ENCODE peak calls at places on chromosome 2, in seven cellular contexts. One of them, this sample, is unnamed.

GRCh38 chr2:5373200-5373599 is 319.0 kb upstream of the SOX11 start:
- DNase-seq in H7: peak
- DNase-seq in transverse colon: no peak
- DNase-seq in adipocyte: no peak
- DNase-seq in fibroblast of villous mesenchyme: no peak
- DNase-seq in tibial artery: no peak
- DNase-seq in heart left ventricle: no peak
- DNase-seq in this sample: no peak

GRCh38 chr2:96946625-96947024 is 39.8 kb downstream of the FAM178B start:
- DNase-seq in heart left ventricle: peak
- DNase-seq in transverse colon: no peak
- DNase-seq in tibial artery: no peak
- DNase-seq in adipocyte: no peak
- DNase-seq in H7: no peak
- DNase-seq in fibroblast of villous mesenchyme: no peak
- DNase-seq in this sample: no peak

GRCh38 chr2:24304098-24304497 is 56.2 kb downstream of the ITSN2 start:
- DNase-seq in fibroblast of villous mesenchyme: peak
- DNase-seq in adipocyte: peak
- DNase-seq in transverse colon: peak
- DNase-seq in heart left ventricle: peak
- DNase-seq in tibial artery: peak
- DNase-seq in H7: peak
- DNase-seq in this sample: peak

GRCh38 chr2:11456251-11456650 is 9.7 kb downstream of the E2F6 start:
- DNase-seq in H7: no peak
- DNase-seq in adipocyte: no peak
- DNase-seq in transverse colon: no peak
- DNase-seq in fibroblast of villous mesenchyme: no peak
- DNase-seq in heart left ventricle: no peak
- DNase-seq in tibial artery: no peak
- DNase-seq in this sample: no peak

GRCh38 chr2:105584437-105585010 is 160.2 kb upstream of the NCK2 start:
- DNase-seq in transverse colon: no peak
- DNase-seq in adipocyte: no peak
- DNase-seq in fibroblast of villous mesenchyme: no peak
- DNase-seq in tibial artery: no peak
- DNase-seq in H7: no peak
- DNase-seq in heart left ventricle: no peak
- DNase-seq in this sample: no peak

GRCh38 chr2:130824492-130825061 is 12.1 kb upstream of the ARHGEF4 start:
- DNase-seq in adipocyte: peak
- DNase-seq in tibial artery: no peak
- DNase-seq in heart left ventricle: no peak
- DNase-seq in H7: peak
- DNase-seq in transverse colon: no peak
- DNase-seq in fibroblast of villous mesenchyme: peak
- DNase-seq in this sample: peak

GRCh38 chr2:119545754-119546445 is 1.7 kb downstream of the CFAP221 start:
- DNase-seq in heart left ventricle: no peak
- DNase-seq in H7: no peak
- DNase-seq in tibial artery: no peak
- DNase-seq in adipocyte: no peak
- DNase-seq in fibroblast of villous mesenchyme: no peak
- DNase-seq in transverse colon: no peak
- DNase-seq in this sample: no peak

GRCh38 chr2:884027-884748 is 66.5 kb upstream of the SNTG2 start:
- DNase-seq in tibial artery: no peak
- DNase-seq in heart left ventricle: no peak
- DNase-seq in H7: peak
- DNase-seq in adipocyte: no peak
- DNase-seq in fibroblast of villous mesenchyme: no peak
- DNase-seq in transverse colon: no peak
- DNase-seq in this sample: no peak

GRCh38 chr2:105518897-105519296 is 120.0 kb upstream of the FHL2 start:
- DNase-seq in tibial artery: no peak
- DNase-seq in adipocyte: no peak
- DNase-seq in heart left ventricle: no peak
- DNase-seq in fibroblast of villous mesenchyme: peak
- DNase-seq in transverse colon: peak
- DNase-seq in H7: peak
- DNase-seq in this sample: no peak

GRCh38 chr2:128421861-128422311 is 103.2 kb upstream of the HS6ST1 start:
- DNase-seq in fibroblast of villous mesenchyme: no peak
- DNase-seq in adipocyte: no peak
- DNase-seq in H7: no peak
- DNase-seq in transverse colon: no peak
- DNase-seq in tibial artery: no peak
- DNase-seq in heart left ventricle: peak
- DNase-seq in this sample: no peak
- H3K4me3 ChIP-seq in fibroblast of villous mesenchyme: no peak
- H3K4me3 ChIP-seq in adipocyte: peak
- H3K4me3 ChIP-seq in H7: no peak
- H3K4me3 ChIP-seq in transverse colon: no peak
- H3K4me3 ChIP-seq in tibial artery: no peak
- H3K4me3 ChIP-seq in heart left ventricle: no peak
- H3K4me3 ChIP-seq in this sample: no peak

DNA sequence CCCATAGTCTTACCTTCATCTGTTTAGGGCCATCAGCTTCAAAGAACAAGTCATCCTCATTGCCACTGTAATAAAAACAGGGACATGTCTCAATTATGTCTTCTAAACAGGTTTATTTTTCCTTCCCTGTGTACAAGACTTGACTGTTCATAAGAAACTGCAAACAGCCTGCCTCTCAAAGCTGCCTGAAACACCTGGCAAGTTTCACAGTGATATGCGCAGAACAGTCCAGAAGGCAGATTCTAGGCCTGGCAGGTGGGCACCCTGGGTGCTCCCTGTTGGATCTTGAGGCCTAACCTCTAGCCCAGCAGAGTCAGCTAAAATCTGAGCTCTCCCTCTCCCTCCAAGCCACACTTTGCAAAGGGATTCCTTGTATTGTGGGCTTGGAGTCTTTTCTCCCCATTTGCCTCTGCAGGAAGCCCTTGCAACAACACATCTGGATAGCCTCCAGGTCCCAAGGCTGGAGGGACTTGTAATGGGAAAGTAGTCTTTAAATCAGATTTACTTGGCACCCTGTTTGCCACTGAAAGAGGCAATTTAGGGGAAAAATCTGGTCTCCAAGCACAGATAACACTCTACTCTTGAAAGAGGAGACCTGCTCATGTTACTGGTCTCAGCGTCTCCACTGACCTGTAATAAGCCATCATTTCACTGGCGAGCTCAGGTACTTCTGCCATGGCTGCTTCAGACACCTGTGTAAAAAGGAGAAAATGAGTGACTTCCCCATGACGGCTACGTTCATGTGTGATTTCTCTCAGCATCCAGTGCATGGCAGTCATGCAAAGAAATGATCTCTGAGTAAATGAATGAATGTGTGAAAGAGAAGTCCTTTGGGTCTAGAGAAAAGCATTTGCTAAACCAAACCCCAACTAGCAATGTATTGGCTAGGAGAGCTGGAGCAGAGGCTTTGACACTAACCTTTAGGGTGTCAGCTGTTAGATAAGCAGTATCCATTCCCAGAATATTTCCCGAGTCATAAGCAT is 735 bp downstream of the IL1B start:
- DNase-seq in H7: no peak
- DNase-seq in adipocyte: no peak
- DNase-seq in transverse colon: no peak
- DNase-seq in heart left ventricle: no peak
- DNase-seq in tibial artery: no peak
- DNase-seq in fibroblast of villous mesenchyme: peak
- DNase-seq in this sample: no peak
- H3K4me3 ChIP-seq in H7: no peak
- H3K4me3 ChIP-seq in adipocyte: peak
- H3K4me3 ChIP-seq in transverse colon: no peak
- H3K4me3 ChIP-seq in heart left ventricle: no peak
- H3K4me3 ChIP-seq in tibial artery: no peak
- H3K4me3 ChIP-seq in fibroblast of villous mesenchyme: peak
- H3K4me3 ChIP-seq in this sample: no peak

GRCh38 chr2:41992700-41993070 is 55.1 kb upstream of the PKDCC start:
- DNase-seq in H7: no peak
- DNase-seq in tibial artery: no peak
- DNase-seq in adipocyte: no peak
- DNase-seq in fibroblast of villous mesenchyme: no peak
- DNase-seq in transverse colon: no peak
- DNase-seq in heart left ventricle: no peak
- DNase-seq in this sample: no peak

GRCh38 chr2:41992056-41992699 is 55.6 kb upstream of the PKDCC start:
- DNase-seq in adipocyte: no peak
- DNase-seq in transverse colon: no peak
- DNase-seq in fibroblast of villous mesenchyme: no peak
- DNase-seq in tibial artery: no peak
- DNase-seq in H7: no peak
- DNase-seq in heart left ventricle: no peak
- DNase-seq in this sample: no peak

GRCh38 chr2:41994177-41994576 is 53.6 kb upstream of the PKDCC start:
- DNase-seq in fibroblast of villous mesenchyme: peak
- DNase-seq in H7: no peak
- DNase-seq in transverse colon: no peak
- DNase-seq in adipocyte: peak
- DNase-seq in tibial artery: no peak
- DNase-seq in heart left ventricle: no peak
- DNase-seq in this sample: no peak

GRCh38 chr2:41993086-41993812 is 54.6 kb upstream of the PKDCC start:
- DNase-seq in tibial artery: no peak
- DNase-seq in adipocyte: no peak
- DNase-seq in H7: no peak
- DNase-seq in transverse colon: no peak
- DNase-seq in fibroblast of villous mesenchyme: no peak
- DNase-seq in heart left ventricle: no peak
- DNase-seq in this sample: no peak

GRCh38 chr2:41994661-41995060 is 53.2 kb upstream of the PKDCC start:
- DNase-seq in H7: no peak
- DNase-seq in heart left ventricle: no peak
- DNase-seq in adipocyte: no peak
- DNase-seq in tibial artery: no peak
- DNase-seq in fibroblast of villous mesenchyme: no peak
- DNase-seq in transverse colon: no peak
- DNase-seq in this sample: no peak
- H3K4me3 ChIP-seq in H7: no peak
- H3K4me3 ChIP-seq in heart left ventricle: no peak
- H3K4me3 ChIP-seq in adipocyte: no peak
- H3K4me3 ChIP-seq in tibial artery: no peak
- H3K4me3 ChIP-seq in fibroblast of villous mesenchyme: no peak
- H3K4me3 ChIP-seq in transverse colon: no peak
- H3K4me3 ChIP-seq in this sample: no peak

GRCh38 chr2:225097035-225097434 is 54.8 kb upstream of the DOCK10 start:
- DNase-seq in tibial artery: no peak
- DNase-seq in fibroblast of villous mesenchyme: peak
- DNase-seq in transverse colon: no peak
- DNase-seq in adipocyte: peak
- DNase-seq in heart left ventricle: no peak
- DNase-seq in H7: no peak
- DNase-seq in this sample: no peak
- H3K4me3 ChIP-seq in tibial artery: no peak
- H3K4me3 ChIP-seq in fibroblast of villous mesenchyme: no peak
- H3K4me3 ChIP-seq in transverse colon: no peak
- H3K4me3 ChIP-seq in adipocyte: no peak
- H3K4me3 ChIP-seq in heart left ventricle: no peak
- H3K4me3 ChIP-seq in H7: no peak
- H3K4me3 ChIP-seq in this sample: no peak

GRCh38 chr2:72916743-72917137 is 579 bp upstream of the EMX1 start:
- DNase-seq in fibroblast of villous mesenchyme: no peak
- DNase-seq in transverse colon: no peak
- DNase-seq in H7: peak
- DNase-seq in adipocyte: no peak
- DNase-seq in tibial artery: no peak
- DNase-seq in heart left ventricle: no peak
- DNase-seq in this sample: no peak
- H3K4me3 ChIP-seq in fibroblast of villous mesenchyme: no peak
- H3K4me3 ChIP-seq in transverse colon: peak
- H3K4me3 ChIP-seq in H7: peak
- H3K4me3 ChIP-seq in adipocyte: no peak
- H3K4me3 ChIP-seq in tibial artery: peak
- H3K4me3 ChIP-seq in heart left ventricle: peak
- H3K4me3 ChIP-seq in this sample: peak

GRCh38 chr2:241160318-241160717 is 10.1 kb downstream of the PPP1R7 start:
- DNase-seq in H7: no peak
- DNase-seq in heart left ventricle: no peak
- DNase-seq in fibroblast of villous mesenchyme: no peak
- DNase-seq in tibial artery: no peak
- DNase-seq in adipocyte: no peak
- DNase-seq in transverse colon: no peak
- DNase-seq in this sample: no peak
- H3K4me3 ChIP-seq in H7: no peak
- H3K4me3 ChIP-seq in heart left ventricle: no peak
- H3K4me3 ChIP-seq in fibroblast of villous mesenchyme: no peak
- H3K4me3 ChIP-seq in tibial artery: no peak
- H3K4me3 ChIP-seq in adipocyte: no peak
- H3K4me3 ChIP-seq in transverse colon: no peak
- H3K4me3 ChIP-seq in this sample: no peak

GRCh38 chr2:240809276-240809675 is 10.7 kb downstream of the KIF1A start:
- DNase-seq in heart left ventricle: no peak
- DNase-seq in H7: no peak
- DNase-seq in transverse colon: peak
- DNase-seq in fibroblast of villous mesenchyme: no peak
- DNase-seq in adipocyte: no peak
- DNase-seq in tibial artery: no peak
- DNase-seq in this sample: no peak

GRCh38 chr2:240812301-240812680 is 7.7 kb downstream of the KIF1A start:
- DNase-seq in fibroblast of villous mesenchyme: no peak
- DNase-seq in tibial artery: peak
- DNase-seq in adipocyte: no peak
- DNase-seq in heart left ventricle: no peak
- DNase-seq in transverse colon: peak
- DNase-seq in H7: peak
- DNase-seq in this sample: no peak

GRCh38 chr2:240810199-240810598 is 9.8 kb downstream of the KIF1A start:
- DNase-seq in heart left ventricle: no peak
- DNase-seq in fibroblast of villous mesenchyme: no peak
- DNase-seq in transverse colon: no peak
- DNase-seq in H7: peak
- DNase-seq in adipocyte: no peak
- DNase-seq in tibial artery: no peak
- DNase-seq in this sample: no peak

GRCh38 chr2:240811346-240812300 is 8.4 kb downstream of the KIF1A start:
- DNase-seq in transverse colon: peak
- DNase-seq in tibial artery: peak
- DNase-seq in heart left ventricle: peak
- DNase-seq in adipocyte: no peak
- DNase-seq in H7: peak
- DNase-seq in fibroblast of villous mesenchyme: no peak
- DNase-seq in this sample: no peak

GRCh38 chr2:240810621-240811020 is 9.4 kb downstream of the KIF1A start:
- DNase-seq in tibial artery: peak
- DNase-seq in heart left ventricle: no peak
- DNase-seq in adipocyte: no peak
- DNase-seq in transverse colon: peak
- DNase-seq in fibroblast of villous mesenchyme: no peak
- DNase-seq in H7: peak
- DNase-seq in this sample: no peak
- H3K4me3 ChIP-seq in tibial artery: no peak
- H3K4me3 ChIP-seq in heart left ventricle: no peak
- H3K4me3 ChIP-seq in adipocyte: no peak
- H3K4me3 ChIP-seq in transverse colon: no peak
- H3K4me3 ChIP-seq in fibroblast of villous mesenchyme: no peak
- H3K4me3 ChIP-seq in H7: no peak
- H3K4me3 ChIP-seq in this sample: no peak